ENCODE peak calls at places on chromosome 15, in ten cellular contexts. E, R, O, H, P, V, Y, B, J and T are unnamed samples.
A peak's percentile ranks its signal among the peaks of the same experiment; 100 is the strongest.

GRCh38 chr15:81379269-81379668 is 5.3 kb upstream of the TMC3 start:
- DNase-seq in E (no peak), R (no peak), O (no peak), H (no peak), P (no peak), V (no peak), Y (no peak), B (no peak), J (no peak), T (no peak)

GRCh38 chr15:75662823-75663519 is 15.3 kb downstream of the SNX33 start:
- DNase-seq in E (no peak), R (no peak), O (no peak), H (no peak), P (no peak), V (no peak), Y (no peak), B (no peak), J (no peak), T (no peak)

GRCh38 chr15:75346796-75347221 is at the start of gene NEIL1:
- DNase-seq in E (peak; percentile 42), R (no peak), O (no peak), H (no peak), P (no peak), V (no peak), Y (no peak), B (no peak), J (no peak), T (no peak)

GRCh38 chr15:31393441-31394091 is 66.9 kb downstream of the KLF13 start:
- DNase-seq in E (no peak), R (peak; percentile 89), O (no peak), H (no peak), P (peak; percentile 88), V (no peak), Y (no peak), B (no peak), J (no peak), T (no peak)

GRCh38 chr15:93428807-93429351 is 339.9 kb upstream of the RGMA start:
- DNase-seq in E (no peak), R (peak; percentile 70), O (no peak), H (no peak), P (no peak), V (no peak), Y (no peak), B (no peak), J (no peak), T (no peak)

GRCh38 chr15:78875107-78875914 is 2.6 kb downstream of the MORF4L1 start:
- DNase-seq in E (no peak), R (no peak), O (no peak), H (no peak), P (no peak), V (no peak), Y (no peak), B (no peak), J (no peak), T (no peak)

GRCh38 chr15:48647963-48648362 is 2.5 kb upstream of the FBN1 start:
- DNase-seq in E (no peak), R (peak; percentile 72), O (no peak), H (no peak), P (no peak), V (no peak), Y (no peak), B (no peak), J (no peak), T (no peak)

GRCh38 chr15:48553559-48553958 is 92.0 kb downstream of the FBN1 start:
- DNase-seq in E (no peak), R (no peak), O (no peak), H (no peak), P (no peak), V (no peak), Y (no peak), B (no peak), J (no peak), T (no peak)

GRCh38 chr15:60840306-60840702 is 361.4 kb upstream of the ICE2 start:
- DNase-seq in E (no peak), R (no peak), O (no peak), H (no peak), P (no peak), V (no peak), Y (no peak), B (no peak), J (no peak), T (no peak)

GRCh38 chr15:88890495-88890894 is 4.8 kb downstream of the HAPLN3 start:
- DNase-seq in E (no peak), R (no peak), O (no peak), H (no peak), P (no peak), V (no peak), Y (no peak), B (no peak), J (no peak), T (no peak)

GRCh38 chr15:70199601-70200000 is 101.9 kb upstream of the TLE3 start:
- DNase-seq in E (no peak), R (no peak), O (no peak), H (peak; percentile 38), P (no peak), V (no peak), Y (no peak), B (no peak), J (no peak), T (no peak)

GRCh38 chr15:100940785-100941379 is 21.7 kb downstream of the LRRK1 start:
- DNase-seq in E (no peak), R (peak; percentile 88), O (no peak), H (no peak), P (no peak), V (no peak), Y (no peak), B (no peak), J (no peak), T (no peak)

GRCh38 chr15:36191459-36191858 is 388.0 kb upstream of the CDIN1 start:
- DNase-seq in E (no peak), R (no peak), O (no peak), H (no peak), P (no peak), V (no peak), Y (no peak), B (no peak), J (no peak), T (no peak)

GRCh38 chr15:90994417-90995311 is at the start of gene PRC1:
- DNase-seq in E (peak; percentile 99), R (peak; percentile 99), O (peak; percentile 98), H (peak; percentile 99), P (peak; percentile 98), V (peak; percentile 99), Y (peak; percentile 95), B (peak; percentile 98), J (peak; percentile 98), T (peak; percentile 97)
- TF ChIP-seq POLR2A in E (peak; percentile 57), R (no peak), O (no peak), H (no peak), P (peak; percentile 66), V (no peak), Y (peak; percentile 60), B (peak; percentile 66), J (peak; percentile 52), T (peak; percentile 78)

DNA sequence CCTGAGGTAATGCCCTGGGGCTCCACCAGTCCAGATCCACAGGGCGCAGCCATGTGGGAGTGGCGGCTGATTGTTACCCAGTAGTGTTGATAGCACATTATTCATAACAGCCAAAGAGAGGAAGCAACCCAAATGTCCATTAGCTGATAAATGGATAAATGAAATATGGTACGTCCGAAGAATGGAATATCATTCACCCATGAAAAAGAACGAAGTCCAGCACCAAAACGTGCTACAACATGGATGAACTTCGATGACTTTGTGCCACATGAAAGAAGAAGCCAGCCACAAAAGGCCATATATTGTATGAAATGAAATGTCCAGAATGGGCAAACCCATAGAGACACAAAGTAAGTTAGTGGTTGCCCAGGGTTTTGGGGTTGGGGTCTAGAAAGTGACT is 6.4 kb downstream of the SMAD6 start:
- DNase-seq in E (no peak), R (no peak), O (no peak), H (no peak), P (no peak), V (no peak), Y (no peak), B (no peak), J (no peak), T (no peak)
- TF ChIP-seq POLR2AphosphoS5 in E (no peak), R (no peak), O (no peak), H (no peak), P (no peak), V (no peak), Y (no peak), B (no peak), J (no peak), T (no peak)

GRCh38 chr15:47397587-47397986 is 319.7 kb upstream of the SEMA6D start:
- DNase-seq in E (no peak), R (no peak), O (no peak), H (no peak), P (no peak), V (no peak), Y (no peak), B (no peak), J (no peak), T (no peak)

GRCh38 chr15:47399100-47399499 is 318.2 kb upstream of the SEMA6D start:
- DNase-seq in E (no peak), R (no peak), O (no peak), H (no peak), P (no peak), V (no peak), Y (no peak), B (no peak), J (no peak), T (no peak)

GRCh38 chr15:47401427-47401826 is 315.9 kb upstream of the SEMA6D start:
- DNase-seq in E (no peak), R (no peak), O (no peak), H (no peak), P (no peak), V (no peak), Y (no peak), B (no peak), J (no peak), T (no peak)

GRCh38 chr15:47398594-47398993 is 318.7 kb upstream of the SEMA6D start:
- DNase-seq in E (no peak), R (no peak), O (no peak), H (no peak), P (no peak), V (no peak), Y (no peak), B (no peak), J (no peak), T (no peak)

GRCh38 chr15:47398115-47398514 is 319.2 kb upstream of the SEMA6D start:
- DNase-seq in E (no peak), R (no peak), O (no peak), H (no peak), P (no peak), V (no peak), Y (no peak), B (no peak), J (no peak), T (no peak)
- TF ChIP-seq POLR2A in E (no peak), R (no peak), O (no peak), H (no peak), P (no peak), V (no peak), Y (no peak), B (no peak), J (no peak), T (no peak)

GRCh38 chr15:44726568-44727461 is 9.5 kb upstream of the TRIM69 start:
- DNase-seq in E (peak; percentile 49), R (no peak), O (no peak), H (no peak), P (no peak), V (peak; percentile 33), Y (peak; percentile 76), B (no peak), J (peak; percentile 30), T (no peak)
- TF ChIP-seq POLR2AphosphoS5 in E (peak; percentile 77), R (peak; percentile 79), O (peak; percentile 47), H (peak; percentile 38), P (peak; percentile 80), V (peak; percentile 58), Y (peak; percentile 56), B (peak; percentile 97), J (no peak), T (peak; percentile 99)